ENCODE peak calls at places on chromosomes 16 and 17, in seven cellular contexts. Q is breast epithelium; K is prostate gland; Z is neural progenitor cell; F is endothelial cell; R is CD4-positive, alpha-beta T cell; A is heart left ventricle. T is an unnamed sample.

GRCh38 chr17:10827898-10828552 is 9.9 kb downstream of the PIRT start:
- DNase-seq in Q (no peak), K (no peak), Z (no peak), F (no peak), R (no peak), A (no peak), T (no peak)

GRCh38 chr16:69100046-69100765 is 5.2 kb upstream of the HAS3 start:
- DNase-seq in Q (no peak), K (no peak), Z (no peak), F (no peak), R (no peak), A (no peak), T (no peak)

GRCh38 chr17:82943339-82943738 is 103.5 kb upstream of the ZNF750 start:
- DNase-seq in Q (no peak), K (no peak), Z (no peak), F (no peak), R (no peak), A (no peak), T (no peak)

GRCh38 chr16:66551362-66551761 is 1.0 kb upstream of the CKLF start:
- DNase-seq in Q (no peak), K (no peak), Z (peak), F (peak), R (peak), A (no peak), T (peak)

GRCh38 chr17:28055546-28056275 is 13.2 kb downstream of the NLK start:
- DNase-seq in Q (no peak), K (no peak), Z (no peak), F (no peak), R (no peak), A (no peak), T (no peak)

GRCh38 chr16:51818342-51818944 is 667.4 kb upstream of the SALL1 start:
- DNase-seq in Q (no peak), K (peak), Z (peak), F (peak), R (no peak), A (no peak), T (peak)

GRCh38 chr17:4539025-4539424 is 16.2 kb downstream of the MYBBP1A start:
- DNase-seq in Q (no peak), K (no peak), Z (no peak), F (no peak), R (no peak), A (no peak), T (peak)

GRCh38 chr17:19897108-19897854 is 29.5 kb upstream of the ULK2 start:
- DNase-seq in Q (peak), K (peak), Z (no peak), F (no peak), R (no peak), A (peak), T (no peak)

GRCh38 chr17:28279411-28279810 is 39.6 kb upstream of the TMEM97 start:
- DNase-seq in Q (no peak), K (no peak), Z (no peak), F (no peak), R (no peak), A (no peak), T (no peak)

GRCh38 chr17:8799851-8800212 is 667 bp upstream of the MFSD6L start:
- DNase-seq in Q (no peak), K (no peak), Z (no peak), F (no peak), R (no peak), A (peak), T (no peak)

GRCh38 chr17:8797621-8798175 is 1.5 kb downstream of the MFSD6L start:
- DNase-seq in Q (no peak), K (no peak), Z (no peak), F (no peak), R (no peak), A (no peak), T (no peak)

GRCh38 chr17:8800656-8801055 is 1.5 kb upstream of the MFSD6L start:
- DNase-seq in Q (no peak), K (no peak), Z (no peak), F (no peak), R (no peak), A (no peak), T (no peak)

GRCh38 chr17:8798176-8799000 is 777 bp downstream of the MFSD6L start:
- DNase-seq in Q (no peak), K (no peak), Z (no peak), F (no peak), R (no peak), A (no peak), T (no peak)

DNA sequence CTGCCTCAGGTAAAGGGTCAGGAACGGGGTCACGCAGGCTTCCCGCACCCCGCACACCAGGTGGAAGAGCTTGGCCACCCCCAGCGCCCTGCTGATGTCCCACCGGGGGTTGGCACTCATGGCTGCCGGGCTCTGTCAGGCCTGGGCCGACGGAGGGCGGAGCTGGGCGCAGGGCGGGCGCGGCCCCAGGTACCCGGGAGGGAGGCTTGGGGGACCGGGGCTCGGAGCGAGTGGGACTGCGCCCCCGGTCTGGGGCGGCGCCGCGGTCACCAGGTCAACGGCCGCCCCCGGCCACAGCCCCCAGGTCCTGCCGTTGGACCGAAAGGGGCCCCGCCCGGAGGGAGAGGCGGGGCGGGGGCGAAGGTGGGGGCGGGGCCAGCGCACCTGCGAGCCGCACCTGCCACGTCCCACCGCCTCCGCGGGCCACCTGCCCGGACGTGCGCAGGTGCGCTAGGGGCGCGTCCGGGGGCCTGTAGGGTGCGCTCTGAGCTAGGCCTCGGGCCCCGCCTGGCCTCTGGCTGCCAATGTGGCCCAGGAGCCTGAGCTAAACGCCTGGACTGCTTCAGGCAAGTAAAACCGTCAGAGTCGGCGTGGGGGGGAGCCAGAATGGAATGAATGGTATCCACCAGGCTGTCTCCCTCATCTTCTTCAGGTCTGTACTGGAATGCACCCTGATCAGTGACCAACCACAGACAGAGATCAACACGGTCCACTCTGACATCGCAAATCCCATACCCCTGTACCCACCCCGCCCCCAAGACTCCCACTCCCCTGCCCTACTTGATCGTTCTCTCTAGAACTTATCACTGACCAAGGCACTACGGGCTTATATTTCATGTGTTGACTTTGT is at the start of gene MFSD6L:
- DNase-seq in Q (no peak), K (no peak), Z (peak), F (no peak), R (peak), A (no peak), T (no peak)
- TF ChIP-seq CTCF in Q (no peak), K (peak), Z (peak), F (no peak), R (no peak), A (no peak), T (no peak)

GRCh38 chr17:39665642-39666221 is 583 bp downstream of the TCAP start:
- DNase-seq in Q (no peak), K (no peak), Z (peak), F (no peak), R (no peak), A (no peak), T (no peak)
- TF ChIP-seq CTCF in Q (peak), K (no peak), Z (peak), F (no peak), R (no peak), A (no peak), T (no peak)

GRCh38 chr17:71760062-71760720 is 360.6 kb upstream of the SOX9 start:
- DNase-seq in Q (no peak), K (no peak), Z (no peak), F (no peak), R (no peak), A (no peak), T (no peak)
- TF ChIP-seq CTCF in Q (no peak), K (no peak), Z (peak), F (no peak), R (no peak), A (no peak), T (no peak)

DNA sequence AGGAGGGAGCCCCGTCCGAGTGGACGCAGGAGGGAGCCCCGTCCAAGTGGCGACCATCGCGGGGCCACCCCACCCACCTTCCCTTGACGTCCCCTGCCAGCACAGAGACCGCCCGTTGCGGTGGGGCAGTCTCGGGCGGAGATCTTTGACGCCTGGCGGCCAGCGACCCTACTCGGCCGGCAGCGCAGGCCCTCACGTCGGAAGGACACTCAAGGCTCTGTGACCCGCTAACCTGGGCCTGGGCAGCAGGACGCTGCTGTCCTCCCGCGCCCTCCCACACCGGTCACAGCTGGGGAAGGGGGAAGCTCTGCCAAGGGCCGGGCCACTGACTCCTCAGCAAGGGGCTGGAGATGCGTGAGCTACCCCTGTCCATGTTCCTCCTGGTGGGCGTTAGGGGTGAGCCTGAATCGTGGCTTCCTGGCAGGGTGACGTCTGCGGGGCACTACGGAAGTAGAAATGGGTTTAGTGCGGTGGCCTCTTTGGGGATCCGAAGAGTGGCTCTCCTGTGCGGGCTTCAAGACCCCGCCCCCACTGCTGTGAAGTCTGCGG is 6.0 kb downstream of the CBX8 start:
- DNase-seq in Q (no peak), K (no peak), Z (no peak), F (no peak), R (no peak), A (no peak), T (peak)
- TF ChIP-seq CTCF in Q (no peak), K (no peak), Z (no peak), F (no peak), R (no peak), A (no peak), T (no peak)

DNA sequence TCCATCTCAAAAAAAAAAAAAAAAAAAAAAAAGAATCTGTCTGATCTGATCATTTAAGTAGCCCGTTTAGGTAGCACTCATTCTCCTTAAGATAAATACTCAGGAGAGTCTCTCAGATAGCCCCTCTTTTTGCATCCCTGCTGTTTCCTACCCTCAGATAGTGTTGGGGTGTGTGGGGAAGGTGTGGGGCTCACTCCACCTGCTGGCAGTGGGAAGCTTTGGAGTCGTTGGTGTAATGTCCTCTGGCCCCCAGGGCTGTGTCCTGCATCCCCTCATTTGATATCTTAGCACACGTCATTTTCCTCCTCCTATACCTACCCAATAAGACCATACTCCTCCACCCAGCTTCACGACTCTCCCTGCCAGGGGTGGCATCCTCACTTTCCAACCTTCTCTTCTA is 20.5 kb upstream of the MYH10 start:
- DNase-seq in Q (no peak), K (no peak), Z (no peak), F (no peak), R (no peak), A (no peak), T (no peak)
- TF ChIP-seq CTCF in Q (no peak), K (no peak), Z (no peak), F (no peak), R (no peak), A (no peak), T (no peak)

DNA sequence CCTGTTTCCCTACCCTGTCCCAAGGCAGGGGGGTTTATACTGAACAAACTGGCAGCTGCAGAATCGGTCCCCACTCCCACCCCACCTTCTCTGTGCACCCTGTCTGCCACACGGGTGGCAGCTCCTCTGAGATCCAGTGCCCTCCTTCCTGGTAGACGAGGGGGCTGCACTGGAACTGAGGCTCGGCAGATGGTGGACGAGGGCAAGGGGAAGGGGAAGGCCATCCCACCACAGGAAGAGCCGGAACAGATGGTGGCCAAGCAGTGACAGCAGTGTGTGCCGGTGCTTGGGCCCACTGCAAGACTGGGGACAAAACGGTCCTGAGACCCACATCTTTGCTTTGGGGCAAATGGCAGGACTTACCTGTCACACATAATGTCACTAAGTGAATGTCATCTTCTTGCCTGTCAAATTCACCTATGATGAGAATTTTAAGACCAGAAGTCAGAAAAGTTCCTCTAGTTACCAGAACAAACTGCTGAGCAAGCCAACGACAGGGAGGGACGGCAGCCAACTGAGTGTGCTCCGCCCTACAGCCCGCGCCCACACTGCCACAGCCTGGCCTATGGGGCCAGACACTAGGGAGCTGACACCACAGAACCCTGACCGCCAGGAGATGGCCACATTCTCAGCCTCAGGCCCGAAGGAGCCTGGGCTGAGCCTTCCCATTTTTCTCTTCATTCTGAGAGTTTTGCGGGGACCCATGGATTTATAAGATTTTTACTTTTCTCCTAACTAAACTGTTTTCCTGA is 14.4 kb downstream of the NTAN1 start:
- DNase-seq in Q (peak), K (peak), Z (peak), F (no peak), R (no peak), A (peak), T (peak)
- TF ChIP-seq CTCF in Q (no peak), K (peak), Z (no peak), F (no peak), R (no peak), A (peak), T (no peak)

DNA sequence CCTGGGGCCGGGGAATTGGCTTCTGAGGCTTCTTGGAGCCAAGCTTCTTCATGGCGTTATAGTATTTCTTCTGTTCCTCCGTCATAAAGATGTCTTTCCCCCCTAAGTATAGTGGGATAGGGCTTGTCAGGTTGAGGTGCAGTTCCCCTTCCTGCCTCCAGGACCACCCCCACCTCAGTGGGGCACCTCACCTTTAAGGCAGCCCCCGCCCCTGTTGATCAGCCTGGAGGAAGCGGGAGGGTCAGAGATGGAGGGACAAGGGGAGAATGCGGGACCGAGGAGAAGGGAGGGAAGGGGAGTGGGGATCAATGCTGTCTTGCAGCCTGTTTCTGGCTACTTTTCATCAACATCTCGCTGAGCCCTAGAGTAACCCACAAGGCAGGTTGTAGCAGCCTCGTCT is 11.6 kb upstream of the CD79B start:
- DNase-seq in Q (no peak), K (no peak), Z (no peak), F (no peak), R (no peak), A (no peak), T (no peak)
- TF ChIP-seq CTCF in Q (no peak), K (no peak), Z (peak), F (peak), R (no peak), A (no peak), T (peak)

DNA sequence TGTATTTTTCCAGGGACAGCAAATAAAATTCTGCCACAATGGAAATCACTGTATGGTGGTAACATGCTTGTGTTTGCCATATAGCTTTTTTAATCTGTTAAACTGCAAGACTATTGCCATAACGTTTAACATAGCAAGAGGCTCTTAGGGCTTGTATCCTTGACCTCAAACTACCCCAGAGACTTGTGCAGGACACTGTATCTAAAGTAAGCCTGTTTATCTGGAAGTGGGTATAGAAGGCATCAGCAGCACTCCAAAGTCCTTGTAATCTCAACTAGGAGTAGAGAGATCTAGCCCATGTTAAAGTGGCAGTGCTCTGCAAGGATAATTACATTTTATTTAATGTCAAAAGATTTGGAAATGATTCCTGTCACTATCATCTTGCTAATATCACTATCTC is 1424.1 kb downstream of the CDH11 start:
- DNase-seq in Q (no peak), K (no peak), Z (no peak), F (no peak), R (no peak), A (no peak), T (no peak)
- TF ChIP-seq CTCF in Q (no peak), K (no peak), Z (no peak), F (no peak), R (no peak), A (no peak), T (no peak)

GRCh38 chr16:88782454-88783390 is 2.3 kb downstream of the PIEZO1 start:
- DNase-seq in Q (no peak), K (no peak), Z (no peak), F (no peak), R (peak), A (no peak), T (peak)

GRCh38 chr16:88784856-88785105 is 239 bp downstream of the PIEZO1 start:
- DNase-seq in Q (no peak), K (no peak), Z (no peak), F (no peak), R (no peak), A (no peak), T (no peak)

GRCh38 chr16:88785106-88785924 is at the start of gene PIEZO1:
- DNase-seq in Q (no peak), K (peak), Z (peak), F (peak), R (peak), A (peak), T (no peak)

GRCh38 chr16:88783391-88784073 is 1.5 kb downstream of the PIEZO1 start:
- DNase-seq in Q (no peak), K (peak), Z (no peak), F (peak), R (no peak), A (no peak), T (peak)

DNA sequence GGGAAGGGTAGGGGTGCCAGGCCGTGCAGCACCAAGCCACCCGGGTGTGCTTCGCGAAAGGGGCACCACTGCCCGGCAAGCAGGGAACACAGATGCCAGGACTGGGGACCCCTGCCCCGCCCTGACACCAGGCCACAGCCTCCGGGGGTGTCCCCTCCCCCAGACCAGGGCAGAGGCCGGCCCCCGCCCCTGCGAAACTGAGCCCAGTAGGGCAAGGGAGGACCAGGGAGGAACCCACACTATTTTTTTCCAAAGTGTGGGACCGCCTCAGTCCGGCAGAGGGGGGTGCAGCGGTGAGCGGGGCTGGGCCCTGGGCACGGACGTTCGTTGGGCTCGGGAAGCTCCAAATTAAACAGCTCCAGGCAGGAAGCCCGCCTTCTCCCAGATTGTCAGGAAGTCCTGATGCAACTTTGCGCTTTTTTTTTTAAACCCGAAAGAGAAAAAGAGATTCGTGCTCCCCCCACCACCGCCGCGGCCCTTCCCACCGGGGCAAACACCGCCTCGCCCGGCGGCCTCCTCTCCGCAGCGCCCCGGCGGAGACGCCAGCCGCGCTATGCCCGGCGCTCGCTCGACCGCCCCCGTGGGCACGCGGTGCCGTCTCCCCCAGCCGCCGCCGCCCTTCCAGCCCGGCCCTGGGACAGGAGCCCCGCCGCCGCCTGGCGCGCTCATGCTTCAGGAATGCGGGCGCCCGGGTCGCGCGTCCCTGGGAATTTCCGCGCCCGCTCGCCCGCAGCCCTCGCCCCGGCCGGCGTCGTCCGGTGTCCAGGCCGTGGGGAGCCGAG is 755 bp downstream of the PIEZO1 start:
- DNase-seq in Q (peak), K (peak), Z (peak), F (peak), R (peak), A (peak), T (peak)
- TF ChIP-seq CTCF in Q (peak), K (peak), Z (peak), F (peak), R (peak), A (peak), T (peak)

GRCh38 chr17:73285603-73285908 is 23.9 kb upstream of the CPSF4L start:
- DNase-seq in Q (no peak), K (no peak), Z (no peak), F (no peak), R (no peak), A (no peak), T (no peak)

GRCh38 chr17:73284906-73285602 is 23.4 kb upstream of the CPSF4L start:
- DNase-seq in Q (no peak), K (no peak), Z (no peak), F (no peak), R (no peak), A (no peak), T (peak)

GRCh38 chr17:73285916-73286862 is 24.5 kb upstream of the CPSF4L start:
- DNase-seq in Q (no peak), K (no peak), Z (no peak), F (no peak), R (no peak), A (no peak), T (no peak)

GRCh38 chr17:73288534-73289302 is 23.1 kb downstream of the CDC42EP4 start:
- DNase-seq in Q (peak), K (peak), Z (no peak), F (no peak), R (no peak), A (peak), T (no peak)

GRCh38 chr17:73286863-73287296 is 24.9 kb downstream of the CDC42EP4 start:
- DNase-seq in Q (no peak), K (peak), Z (no peak), F (no peak), R (no peak), A (no peak), T (no peak)
- TF ChIP-seq CTCF in Q (no peak), K (no peak), Z (no peak), F (no peak), R (no peak), A (no peak), T (no peak)

T was measured in glutamatergic neuron.